ENCODE peak calls at places on chromosomes 12 and 14, in eight cellular contexts. K is M059J, E is Caco-2, L is thoracic aorta, R is EL, M is neural progenitor cell, Q is T-helper 1 cell, V is progenitor cell of endocrine pancreas. Y is an unnamed sample.

GRCh38 chr12:12449533-12450025 is 92.7 kb downstream of the BORCS5 start:
- DNase-seq in K (no peak), E (peak), L (peak), R (no peak), M (no peak), Q (no peak), V (no peak), Y (no peak)

GRCh38 chr12:68236421-68237059 is 10.9 kb upstream of the IL26 start:
- DNase-seq in K (peak), E (no peak), L (no peak), R (peak), M (no peak), Q (no peak), V (no peak), Y (no peak)

GRCh38 chr12:108840605-108841328 is 16.6 kb downstream of the SSH1 start:
- DNase-seq in K (peak), E (no peak), L (no peak), R (peak), M (peak), Q (no peak), V (no peak), Y (no peak)

GRCh38 chr12:42299392-42300308 is 26.2 kb downstream of the ZCRB1 start:
- DNase-seq in K (peak), E (no peak), L (no peak), R (peak), M (no peak), Q (no peak), V (no peak), Y (no peak)

GRCh38 chr12:112705037-112705632 is 86.4 kb upstream of the RPH3A start:
- DNase-seq in K (peak), E (no peak), L (no peak), R (no peak), M (peak), Q (no peak), V (no peak), Y (no peak)

GRCh38 chr14:94396628-94397210 is 8.3 kb upstream of the SERPINA1 start:
- DNase-seq in K (peak), E (no peak), L (no peak), R (no peak), M (no peak), Q (no peak), V (no peak), Y (no peak)

GRCh38 chr12:49803693-49804450 is 24.3 kb downstream of the NCKAP5L start:
- DNase-seq in K (no peak), E (no peak), L (no peak), R (no peak), M (no peak), Q (no peak), V (no peak), Y (no peak)

GRCh38 chr12:6069452-6070093 is 54.9 kb downstream of the VWF start:
- DNase-seq in K (peak), E (no peak), L (no peak), R (peak), M (no peak), Q (no peak), V (no peak), Y (no peak)

GRCh38 chr12:139585-139984 is 73.0 kb downstream of the IQSEC3 start:
- DNase-seq in K (no peak), E (no peak), L (no peak), R (no peak), M (peak), Q (no peak), V (no peak), Y (no peak)

GRCh38 chr12:58416211-58416610 is 474.8 kb downstream of the ATP23 start:
- DNase-seq in K (peak), E (no peak), L (no peak), R (peak), M (no peak), Q (no peak), V (no peak), Y (no peak)

GRCh38 chr12:122454250-122454721 is 31.8 kb upstream of the CLIP1 start:
- DNase-seq in K (no peak), E (no peak), L (no peak), R (no peak), M (no peak), Q (no peak), V (no peak), Y (no peak)

GRCh38 chr14:100032749-100033148 is 32.5 kb upstream of the EVL start:
- DNase-seq in K (no peak), E (no peak), L (no peak), R (no peak), M (no peak), Q (no peak), V (no peak), Y (no peak)

GRCh38 chr14:99809376-99809775 is 16.2 kb downstream of the EML1 start:
- DNase-seq in K (no peak), E (no peak), L (peak), R (peak), M (no peak), Q (no peak), V (no peak), Y (no peak)

GRCh38 chr14:90721619-90722305 is 94.5 kb downstream of the TTC7B start:
- DNase-seq in K (peak), E (no peak), L (no peak), R (no peak), M (no peak), Q (no peak), V (no peak), Y (no peak)

GRCh38 chr14:78835052-78835451 is 664.9 kb downstream of the NRXN3 start:
- DNase-seq in K (no peak), E (no peak), L (no peak), R (no peak), M (no peak), Q (no peak), V (no peak), Y (no peak)

GRCh38 chr12:13443498-13443897 is 247.0 kb downstream of the EMP1 start:
- DNase-seq in K (no peak), E (no peak), L (no peak), R (no peak), M (no peak), Q (no peak), V (no peak), Y (no peak)

GRCh38 chr12:51625370-51625769 is 34.3 kb downstream of the SCN8A start:
- DNase-seq in K (no peak), E (no peak), L (no peak), R (no peak), M (no peak), Q (no peak), V (no peak), Y (no peak)

GRCh38 chr14:90388437-90388836 is 8.4 kb upstream of the CALM1 start:
- DNase-seq in K (peak), E (no peak), L (no peak), R (peak), M (peak), Q (no peak), V (no peak), Y (peak)

GRCh38 chr12:92505373-92506340 is 197.1 kb upstream of the PLEKHG7 start:
- DNase-seq in K (no peak), E (no peak), L (peak), R (no peak), M (peak), Q (no peak), V (no peak), Y (no peak)

GRCh38 chr14:56491299-56492285 is 88.0 kb upstream of the TMEM260 start:
- DNase-seq in K (peak), E (peak), L (no peak), R (peak), M (peak), Q (no peak), V (peak), Y (peak)

GRCh38 chr14:89504602-89505320 is 87.7 kb upstream of the FOXN3 start:
- DNase-seq in K (peak), E (no peak), L (no peak), R (peak), M (no peak), Q (no peak), V (no peak), Y (no peak)

GRCh38 chr12:93302331-93303229 is 75.1 kb upstream of the NUDT4 start:
- DNase-seq in K (peak), E (no peak), L (peak), R (peak), M (no peak), Q (no peak), V (no peak), Y (no peak)

GRCh38 chr14:76948976-76949375 is 79.5 kb downstream of the IRF2BPL start:
- DNase-seq in K (no peak), E (no peak), L (no peak), R (no peak), M (no peak), Q (no peak), V (no peak), Y (no peak)

GRCh38 chr12:94390130-94390485 is 69.6 kb downstream of the CEP83 start:
- DNase-seq in K (no peak), E (no peak), L (no peak), R (no peak), M (no peak), Q (no peak), V (no peak), Y (no peak)

GRCh38 chr12:77796775-77797174 is 33.9 kb upstream of the NAV3 start:
- DNase-seq in K (peak), E (no peak), L (no peak), R (peak), M (no peak), Q (no peak), V (no peak), Y (no peak)

GRCh38 chr12:31589582-31589895 is 1.4 kb downstream of the DENND5B start:
- DNase-seq in K (no peak), E (no peak), L (no peak), R (no peak), M (peak), Q (no peak), V (no peak), Y (no peak)

GRCh38 chr12:57816855-57817151 is 1.7 kb downstream of the AVIL start:
- DNase-seq in K (no peak), E (no peak), L (no peak), R (no peak), M (no peak), Q (no peak), V (no peak), Y (no peak)

GRCh38 chr12:47517122-47517521 is 188.7 kb downstream of the RPAP3 start:
- DNase-seq in K (no peak), E (no peak), L (no peak), R (no peak), M (no peak), Q (no peak), V (no peak), Y (no peak)

GRCh38 chr14:32991706-32992105 is 53.0 kb downstream of the NPAS3 start:
- DNase-seq in K (peak), E (no peak), L (no peak), R (no peak), M (no peak), Q (no peak), V (no peak), Y (no peak)

GRCh38 chr12:116368196-116369194 is 91.0 kb upstream of the MED13L start:
- DNase-seq in K (no peak), E (peak), L (no peak), R (no peak), M (no peak), Q (no peak), V (peak), Y (no peak)

GRCh38 chr12:112555621-112556233 is 137.0 kb downstream of the PTPN11 start:
- DNase-seq in K (no peak), E (no peak), L (no peak), R (no peak), M (no peak), Q (no peak), V (no peak), Y (no peak)

GRCh38 chr12:57944313-57945023 is 3.1 kb downstream of the ATP23 start:
- DNase-seq in K (no peak), E (no peak), L (no peak), R (no peak), M (no peak), Q (no peak), V (no peak), Y (no peak)

GRCh38 chr12:131021142-131021541 is 67.4 kb downstream of the ADGRD1 start:
- DNase-seq in K (no peak), E (no peak), L (no peak), R (no peak), M (no peak), Q (no peak), V (no peak), Y (no peak)

GRCh38 chr12:51270067-51270846 is at the start of gene SMAGP:
- DNase-seq in K (peak), E (peak), L (no peak), R (peak), M (peak), Q (peak), V (peak), Y (peak)

GRCh38 chr14:79281244-79282199 is 929.8 kb downstream of the DIO2 start:
- DNase-seq in K (no peak), E (no peak), L (no peak), R (no peak), M (peak), Q (no peak), V (no peak), Y (no peak)